ENCODE peak calls at places on chromosomes 11 and 22, in four cellular contexts. K is brain microvascular endothelial cell, C is IMR-90, P is Panc1. N is an unnamed sample.

GRCh38 chr11:77710358-77710757 is 72.8 kb upstream of the CLNS1A start:
- DNase-seq in K (peak), C (peak), P (no peak), N (no peak)

GRCh38 chr11:102730036-102730815 is 5.5 kb upstream of the MMP8 start:
- DNase-seq in K (no peak), C (peak), P (no peak), N (no peak)

GRCh38 chr11:2444301-2445106 is at the start of the genes KCNQ1 and TRPM5:
- DNase-seq in K (no peak), C (no peak), P (no peak), N (no peak)

GRCh38 chr22:22014285-22014659 is 31.7 kb upstream of the TOP3B start:
- DNase-seq in K (no peak), C (no peak), P (no peak), N (no peak)

GRCh38 chr11:1749020-1749758 is 1.2 kb downstream of the IFITM10 start:
- DNase-seq in K (no peak), C (no peak), P (no peak), N (no peak)

GRCh38 chr11:19493446-19493845 is 219.2 kb upstream of the NAV2 start:
- DNase-seq in K (no peak), C (no peak), P (no peak), N (no peak)

GRCh38 chr11:73839123-73839457 is 37.6 kb downstream of the COA4 start:
- DNase-seq in K (no peak), C (no peak), P (no peak), N (no peak)

GRCh38 chr11:119525180-119525854 is 102.3 kb upstream of the THY1 start:
- DNase-seq in K (no peak), C (no peak), P (no peak), N (no peak)

GRCh38 chr11:1017269-1018005 is 19.1 kb downstream of the MUC6 start:
- DNase-seq in K (no peak), C (no peak), P (no peak), N (no peak)

GRCh38 chr11:34468209-34468841 is 29.6 kb downstream of the CAT start:
- DNase-seq in K (peak), C (peak), P (peak), N (peak)

GRCh38 chr11:105489431-105489830 is 120.4 kb upstream of the GRIA4 start:
- DNase-seq in K (no peak), C (peak), P (no peak), N (peak)

GRCh38 chr11:125892071-125892470 is 4.6 kb downstream of the HYLS1 start:
- DNase-seq in K (no peak), C (peak), P (peak), N (no peak)

GRCh38 chr11:126336646-126337045 is 18.8 kb upstream of the ST3GAL4 start:
- DNase-seq in K (no peak), C (no peak), P (no peak), N (no peak)

GRCh38 chr11:119116235-119116594 is 5.2 kb upstream of the HINFP start:
- DNase-seq in K (no peak), C (no peak), P (no peak), N (no peak)

GRCh38 chr22:19818264-19819208 is 36.1 kb downstream of the GNB1L start:
- DNase-seq in K (no peak), C (no peak), P (no peak), N (no peak)

GRCh38 chr22:19039796-19040580 is 82.2 kb downstream of the DGCR2 start:
- DNase-seq in K (no peak), C (no peak), P (no peak), N (no peak)

GRCh38 chr11:65554057-65554818 is 3.9 kb downstream of the LTBP3 start:
- DNase-seq in K (no peak), C (no peak), P (no peak), N (no peak)

GRCh38 chr11:65842144-65842543 is 8.4 kb downstream of the SNX32 start:
- DNase-seq in K (no peak), C (no peak), P (no peak), N (no peak)

GRCh38 chr22:31537019-31537535 is 40.7 kb downstream of the SFI1 start:
- DNase-seq in K (no peak), C (no peak), P (no peak), N (no peak)

GRCh38 chr11:126060651-126061220 is 1.9 kb downstream of the CDON start:
- DNase-seq in K (no peak), C (no peak), P (no peak), N (no peak)

GRCh38 chr11:61164610-61165424 is 3.6 kb upstream of the VPS37C start:
- DNase-seq in K (no peak), C (no peak), P (no peak), N (no peak)

GRCh38 chr22:46611189-46611588 is 9.0 kb upstream of the GRAMD4 start:
- DNase-seq in K (no peak), C (no peak), P (no peak), N (no peak)

GRCh38 chr11:61967924-61968757 is 707 bp upstream of the FTH1 start:
- DNase-seq in K (no peak), C (no peak), P (no peak), N (no peak)

GRCh38 chr11:41115066-41115465 is 344.4 kb downstream of the LRRC4C start:
- DNase-seq in K (no peak), C (no peak), P (no peak), N (no peak)

GRCh38 chr22:25139062-25139461 is 60.6 kb upstream of the CRYBB3 start:
- DNase-seq in K (no peak), C (no peak), P (no peak), N (no peak)

GRCh38 chr11:71456294-71456693 is 3.3 kb downstream of the NADSYN1 start:
- DNase-seq in K (no peak), C (no peak), P (no peak), N (no peak)

GRCh38 chr22:49208768-49209252 is 618.9 kb downstream of the BRD1 start:
- DNase-seq in K (no peak), C (no peak), P (no peak), N (no peak)

GRCh38 chr11:93348931-93349330 is 18.4 kb downstream of the DEUP1 start:
- DNase-seq in K (no peak), C (no peak), P (no peak), N (no peak)

GRCh38 chr11:68116892-68117435 is 4.2 kb downstream of the CHKA start:
- DNase-seq in K (no peak), C (no peak), P (no peak), N (no peak)

GRCh38 chr11:68115285-68115684 is 5.9 kb downstream of the CHKA start:
- DNase-seq in K (no peak), C (no peak), P (no peak), N (no peak)

GRCh38 chr11:68117896-68118470 is 3.2 kb downstream of the CHKA start:
- DNase-seq in K (no peak), C (no peak), P (no peak), N (no peak)

GRCh38 chr11:68116126-68116525 is 5.1 kb downstream of the CHKA start:
- DNase-seq in K (no peak), C (no peak), P (no peak), N (no peak)

DNA sequence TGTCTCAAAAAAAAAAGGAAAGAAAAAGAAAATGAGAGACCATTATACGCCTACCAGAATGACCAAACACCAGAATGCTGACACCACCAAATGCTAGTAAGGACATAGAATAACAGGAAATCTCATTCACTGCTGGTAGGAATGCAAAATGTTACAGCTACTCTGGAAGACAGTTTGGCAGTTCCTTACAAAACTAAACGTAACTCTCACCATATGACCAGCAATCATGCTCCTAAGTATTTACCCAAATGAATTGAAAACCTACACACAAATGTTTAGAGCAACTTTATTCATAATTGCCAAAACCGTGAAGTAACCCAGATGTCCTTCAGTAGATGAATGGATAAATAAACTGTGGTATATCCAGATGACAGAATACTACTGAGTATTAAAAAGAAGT is 7.2 kb downstream of the CHKA start:
- DNase-seq in K (no peak), C (peak), P (no peak), N (no peak)
- TF ChIP-seq CTCF in K (peak), C (peak), P (no peak), N (no peak)

DNA sequence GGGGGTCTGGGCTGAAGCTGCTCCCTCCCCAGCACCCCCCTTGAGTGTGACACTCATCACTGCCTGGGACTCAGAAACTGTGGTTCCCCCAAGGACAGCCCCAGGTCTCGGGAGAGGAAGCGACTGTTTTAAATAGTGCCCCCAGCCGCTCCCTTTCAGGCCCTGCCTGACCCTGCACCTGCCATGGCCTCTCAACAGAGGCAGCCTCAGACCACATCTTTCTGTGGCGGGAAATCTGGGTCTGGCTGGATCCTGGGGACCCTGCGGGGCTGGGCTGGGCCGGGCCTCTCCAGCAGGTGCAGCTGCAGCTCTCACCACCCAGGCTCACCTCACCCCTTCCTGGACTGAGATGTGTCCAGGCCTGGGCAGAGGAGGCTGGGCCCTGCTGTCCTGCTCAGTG is 3.7 kb upstream of the IGLL1 start:
- DNase-seq in K (no peak), C (no peak), P (no peak), N (no peak)
- H3K4me3 ChIP-seq in K (no peak), C (no peak), P (no peak), N (no peak)

GRCh38 chr22:37095113-37095512 is 14.4 kb downstream of the TMPRSS6 start:
- DNase-seq in K (no peak), C (no peak), P (no peak), N (no peak)

GRCh38 chr22:37090920-37091688 is 18.4 kb downstream of the TMPRSS6 start:
- DNase-seq in K (no peak), C (no peak), P (no peak), N (no peak)

GRCh38 chr22:37091986-37092385 is 17.5 kb downstream of the TMPRSS6 start:
- DNase-seq in K (no peak), C (no peak), P (no peak), N (no peak)

GRCh38 chr22:37094239-37094638 is 15.3 kb downstream of the TMPRSS6 start:
- DNase-seq in K (no peak), C (no peak), P (no peak), N (no peak)

GRCh38 chr22:37092997-37093396 is 16.5 kb downstream of the TMPRSS6 start:
- DNase-seq in K (no peak), C (no peak), P (no peak), N (no peak)
- TF ChIP-seq CTCF in K (no peak), C (no peak), P (no peak), N (no peak)

GRCh38 chr22:23262474-23263332 is 82.4 kb downstream of the BCR start:
- DNase-seq in K (no peak), C (no peak), P (no peak), N (no peak)
- H3K4me3 ChIP-seq in K (no peak), C (no peak), P (no peak), N (no peak)